ENCODE peak calls at places on chromosomes 11 and 22, in nine cellular contexts. X is astrocyte of the cerebellum, U is natural killer cell, C is Calu3, I is mammary epithelial cell, T is HFFc6, H is WTC11, J is endothelial cell, M is HL-60. K is an unnamed sample.

GRCh38 chr11:59199546-59200420 is 12.9 kb downstream of the MPEG1 start:
- DNase-seq in X (no peak), U (no peak), C (no peak), I (no peak), T (no peak), H (no peak), J (no peak), M (no peak), K (no peak)

GRCh38 chr22:26942301-26942927 is 285.0 kb downstream of the MIAT start:
- DNase-seq in X (no peak), U (no peak), C (no peak), I (no peak), T (no peak), H (no peak), J (no peak), M (no peak), K (no peak)

GRCh38 chr11:97254790-97255189 is 865.0 kb downstream of the JRKL start:
- DNase-seq in X (no peak), U (no peak), C (no peak), I (no peak), T (no peak), H (no peak), J (no peak), M (no peak), K (no peak)

GRCh38 chr22:47837703-47838102 is 1075.3 kb downstream of the TBC1D22A start:
- DNase-seq in X (no peak), U (no peak), C (peak; percentile 3), I (peak; percentile 2), T (peak; percentile 15), H (peak; percentile 53), J (peak; percentile 26), M (no peak), K (no peak)

GRCh38 chr11:17528181-17528691 is 16.0 kb downstream of the USH1C start:
- DNase-seq in X (no peak), U (peak; percentile 22), C (peak; percentile 76), I (peak; percentile 24), T (peak; percentile 30), H (peak; percentile 82), J (peak; percentile 84), M (peak; percentile 10), K (no peak)

GRCh38 chr11:99068832-99069231 is 48.1 kb downstream of the CNTN5 start:
- DNase-seq in X (no peak), U (no peak), C (no peak), I (peak; percentile 1), T (no peak), H (no peak), J (no peak), M (no peak), K (no peak)

GRCh38 chr11:64602466-64603070 is 11.5 kb downstream of the SLC22A12 start:
- DNase-seq in X (no peak), U (no peak), C (no peak), I (no peak), T (no peak), H (no peak), J (no peak), M (no peak), K (no peak)

GRCh38 chr11:68002943-68003845 is 703 bp downstream of the UNC93B1 start:
- DNase-seq in X (no peak), U (peak; percentile 42), C (peak; percentile 60), I (peak; percentile 29), T (no peak), H (peak; percentile 56), J (peak; percentile 29), M (no peak), K (no peak)

GRCh38 chr11:27214713-27215112 is 148.3 kb downstream of the CCDC34 start:
- DNase-seq in X (no peak), U (no peak), C (no peak), I (no peak), T (no peak), H (no peak), J (no peak), M (no peak), K (no peak)

GRCh38 chr22:28142361-28142801 is 223.3 kb upstream of the PITPNB start:
- DNase-seq in X (peak; percentile 93), U (no peak), C (no peak), I (peak; percentile 20), T (peak; percentile 93), H (no peak), J (no peak), M (no peak), K (no peak)

GRCh38 chr22:36136988-36137387 is 23.6 kb downstream of the APOL3 start:
- DNase-seq in X (no peak), U (no peak), C (no peak), I (no peak), T (peak; percentile 35), H (no peak), J (no peak), M (no peak), K (no peak)

GRCh38 chr11:94181943-94182342 is 53.3 kb downstream of the PANX1 start:
- DNase-seq in X (no peak), U (no peak), C (no peak), I (no peak), T (no peak), H (no peak), J (no peak), M (no peak), K (no peak)

GRCh38 chr11:7690648-7691047 is 15.6 kb downstream of the OVCH2 start:
- DNase-seq in X (no peak), U (no peak), C (no peak), I (no peak), T (no peak), H (no peak), J (no peak), M (no peak), K (no peak)

GRCh38 chr11:68077617-68078592 is 39.1 kb downstream of the TCIRG1 start:
- DNase-seq in X (no peak), U (no peak), C (no peak), I (no peak), T (no peak), H (no peak), J (no peak), M (no peak), K (no peak)

GRCh38 chr11:27183672-27184457 is 143.2 kb downstream of the BBOX1 start:
- DNase-seq in X (peak; percentile 73), U (no peak), C (peak; percentile 57), I (peak; percentile 47), T (peak; percentile 65), H (peak; percentile 43), J (peak; percentile 58), M (no peak), K (no peak)

GRCh38 chr11:8812438-8812837 is 98.6 kb upstream of the AKIP1 start:
- DNase-seq in X (no peak), U (no peak), C (peak; percentile 28), I (no peak), T (no peak), H (no peak), J (no peak), M (peak; percentile 91), K (no peak)

GRCh38 chr11:44814881-44815592 is 88.3 kb downstream of the TSPAN18 start:
- DNase-seq in X (peak; percentile 19), U (no peak), C (no peak), I (no peak), T (no peak), H (no peak), J (no peak), M (peak; percentile 66), K (no peak)

GRCh38 chr11:38254849-38255248 is 1656.8 kb upstream of the RAG2 start:
- DNase-seq in X (no peak), U (no peak), C (no peak), I (no peak), T (no peak), H (no peak), J (no peak), M (no peak), K (no peak)

GRCh38 chr11:129372609-129373488 is 2.8 kb upstream of the BARX2 start:
- DNase-seq in X (no peak), U (no peak), C (no peak), I (no peak), T (no peak), H (peak; percentile 57), J (peak; percentile 33), M (no peak), K (no peak)

GRCh38 chr11:107179829-107180228 is 161.6 kb upstream of the GUCY1A2 start:
- DNase-seq in X (no peak), U (no peak), C (no peak), I (no peak), T (no peak), H (no peak), J (no peak), M (peak; percentile 55), K (no peak)

GRCh38 chr11:107184936-107185335 is 166.7 kb upstream of the GUCY1A2 start:
- DNase-seq in X (no peak), U (no peak), C (no peak), I (no peak), T (no peak), H (no peak), J (no peak), M (no peak), K (no peak)

GRCh38 chr11:107182983-107183382 is 164.7 kb upstream of the GUCY1A2 start:
- DNase-seq in X (peak; percentile 2), U (no peak), C (no peak), I (peak; percentile 8), T (no peak), H (no peak), J (no peak), M (no peak), K (no peak)

GRCh38 chr11:107183963-107184362 is 165.7 kb upstream of the GUCY1A2 start:
- DNase-seq in X (no peak), U (no peak), C (no peak), I (no peak), T (no peak), H (no peak), J (no peak), M (no peak), K (no peak)
- TF ChIP-seq CTCF in X (no peak), U (no peak), C (no peak), I (no peak), T (no peak), H (no peak), J (no peak), M (no peak), K (no peak)

GRCh38 chr11:60915250-60915914 is 1.4 kb downstream of the TMEM109 start:
- DNase-seq in X (no peak), U (peak; percentile 62), C (peak; percentile 79), I (peak; percentile 78), T (peak; percentile 65), H (peak; percentile 65), J (peak; percentile 59), M (no peak), K (no peak)
- TF ChIP-seq CTCF in X (peak; percentile 41), U (peak; percentile 44), C (no peak), I (no peak), T (peak; percentile 62), H (no peak), J (no peak), M (no peak), K (no peak)

DNA sequence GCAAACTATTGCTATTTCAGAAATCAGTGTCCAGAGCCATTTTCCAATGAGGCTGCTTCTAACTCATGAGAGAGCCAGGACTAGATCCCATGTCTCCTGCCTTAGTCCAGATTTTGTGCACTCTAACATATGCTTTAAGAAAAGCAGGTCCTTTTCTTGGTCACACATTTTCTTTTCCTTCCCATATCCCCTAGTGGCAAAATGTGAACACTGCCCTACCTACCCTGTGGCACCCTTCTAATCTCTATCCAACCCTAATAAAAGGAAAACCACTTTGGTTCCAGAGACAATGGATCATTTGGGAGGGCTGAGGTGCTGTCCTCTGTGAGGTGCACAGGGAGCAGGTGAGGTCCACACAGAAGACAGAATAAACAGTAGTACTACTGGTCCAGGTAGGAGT is 72.0 kb upstream of the DDI1 start:
- DNase-seq in X (no peak), U (no peak), C (no peak), I (no peak), T (no peak), H (no peak), J (no peak), M (no peak), K (no peak)
- TF ChIP-seq CTCF in X (no peak), U (no peak), C (no peak), I (peak; percentile 19), T (peak; percentile 38), H (no peak), J (no peak), M (no peak), K (no peak)

GRCh38 chr11:133920109-133920990 is 36.4 kb downstream of the IGSF9B start:
- DNase-seq in X (no peak), U (no peak), C (no peak), I (no peak), T (no peak), H (no peak), J (no peak), M (no peak), K (no peak)
- TF ChIP-seq CTCF in X (no peak), U (no peak), C (no peak), I (no peak), T (no peak), H (no peak), J (no peak), M (no peak), K (no peak)

K was measured in omental fat pad.